ENCODE peak calls at places on chromosomes 1 and 21, in five cellular contexts. I, N, A, W and D are unnamed samples. For H3K4me1, the result is how much of the 10 kb centered on the place peaks cover.

GRCh38 chr1:178330848-178331497 is 165.8 kb downstream of the CLEC20A start:
- DNase-seq in N (no peak), W (no peak), I (no peak), A (no peak), D (no peak)

GRCh38 chr1:169381162-169381561 is 13.2 kb downstream of the BLZF1 start:
- DNase-seq in A (no peak), N (no peak), W (no peak), I (no peak), D (no peak)

GRCh38 chr1:7422561-7422960 is 348.5 kb upstream of the VAMP3 start:
- DNase-seq in W (no peak), I (no peak), N (peak), A (peak), D (no peak)

GRCh38 chr1:14649976-14650375 is 51.5 kb downstream of the KAZN start:
- DNase-seq in N (no peak), I (no peak), W (no peak), A (no peak), D (no peak)

GRCh38 chr1:221174598-221174997 is 295.4 kb downstream of the HLX start:
- DNase-seq in N (peak), W (no peak), A (no peak), I (no peak), D (peak)

GRCh38 chr21:29462475-29462874 is 163.8 kb downstream of the BACH1 start:
- DNase-seq in N (no peak), W (no peak), I (no peak), A (no peak), D (no peak)

GRCh38 chr1:93033785-93034184 is 45.3 kb upstream of the MTF2 start:
- DNase-seq in N (no peak), W (no peak), A (no peak), I (no peak), D (no peak)

GRCh38 chr1:150165622-150166612 is 16.2 kb downstream of the PLEKHO1 start:
- DNase-seq in A (no peak), W (peak), I (peak), N (peak), D (no peak)

GRCh38 chr1:145997156-145998023 is 1.0 kb upstream of the TXNIP start:
- DNase-seq in N (peak), A (no peak), W (no peak), I (peak), D (no peak)

GRCh38 chr21:43321111-43321510 is 105.8 kb downstream of the SIK1 start:
- DNase-seq in W (no peak), I (no peak), A (no peak), N (no peak), D (no peak)

GRCh38 chr1:42838482-42839190 is 7.8 kb upstream of the ZNF691 start:
- DNase-seq in A (no peak), I (no peak), W (no peak), N (no peak), D (no peak)

GRCh38 chr1:109502368-109502851 is 7.1 kb downstream of the AMIGO1 start:
- DNase-seq in N (no peak), W (no peak), A (no peak), I (peak), D (no peak)

GRCh38 chr1:89938171-89939055 is 56.5 kb upstream of the ZNF326 start:
- DNase-seq in N (no peak), W (no peak), A (no peak), I (no peak), D (no peak)

GRCh38 chr1:155070392-155070700 is 6.8 kb downstream of the EFNA4 start:
- DNase-seq in N (no peak), W (no peak), I (no peak), A (no peak), D (no peak)

GRCh38 chr1:26078286-26079177 is 11.1 kb upstream of the TRIM63 start:
- DNase-seq in N (no peak), A (no peak), W (no peak), I (no peak), D (no peak)

GRCh38 chr1:31429583-31429982 is 16.6 kb downstream of the SERINC2 start:
- DNase-seq in W (no peak), A (no peak), I (no peak), N (no peak), D (no peak)

GRCh38 chr21:15457962-15458361 is 271.8 kb upstream of the USP25 start:
- DNase-seq in W (no peak), N (no peak), A (no peak), I (no peak), D (no peak)

GRCh38 chr1:59072017-59072947 is 224.6 kb upstream of the FGGY start:
- DNase-seq in N (no peak), W (no peak), I (no peak), A (no peak), D (no peak)

GRCh38 chr1:55046871-55047270 is 7.5 kb downstream of the PCSK9 start:
- DNase-seq in I (no peak), A (no peak), N (no peak), W (no peak), D (no peak)

GRCh38 chr1:116724765-116725375 is 29.4 kb upstream of the CD2 start:
- DNase-seq in W (peak), I (peak), N (peak), A (no peak), D (no peak)

GRCh38 chr1:204584699-204585372 is 68.6 kb downstream of the MDM4 start:
- DNase-seq in I (no peak), W (no peak), A (no peak), N (no peak), D (no peak)

GRCh38 chr1:10692401-10693021 is 103.9 kb downstream of the CASZ1 start:
- DNase-seq in N (peak), A (no peak), W (peak), I (peak), D (no peak)

GRCh38 chr1:106676021-106676420 is 380.5 kb upstream of the PRMT6 start:
- DNase-seq in N (no peak), W (no peak), I (no peak), A (no peak), D (no peak)

GRCh38 chr21:18449586-18449985 is 46.0 kb upstream of the TMPRSS15 start:
- DNase-seq in A (no peak), I (no peak), N (no peak), W (no peak), D (no peak)

GRCh38 chr1:9651565-9652378 is at the start of gene PIK3CD:
- DNase-seq in W (no peak), N (no peak), I (peak), A (no peak), D (no peak)

GRCh38 chr1:247096112-247096511 is 8.0 kb downstream of the ZNF669 start:
- DNase-seq in N (no peak), A (no peak), I (no peak), W (no peak), D (no peak)

GRCh38 chr1:22275626-22276395 is 132.9 kb upstream of the WNT4 start:
- DNase-seq in A (no peak), N (no peak), W (peak), I (no peak), D (no peak)

GRCh38 chr1:169245706-169246105 is 121.9 kb downstream of the NME7 start:
- DNase-seq in A (no peak), W (no peak), I (no peak), N (no peak), D (no peak)

GRCh38 chr1:67599085-67599484 is 85.9 kb upstream of the GADD45A start:
- DNase-seq in A (no peak), I (no peak), W (no peak), N (peak), D (no peak)

GRCh38 chr1:60132985-60133673 is 59.6 kb upstream of the C1orf87 start:
- DNase-seq in I (no peak), A (no peak), W (no peak), N (no peak), D (no peak)

GRCh38 chr1:186188004-186188539 is 187.0 kb downstream of the TPR start:
- DNase-seq in W (peak), A (no peak), N (no peak), I (no peak), D (no peak)

GRCh38 chr1:98546319-98546718 is 115.2 kb upstream of the SNX7 start:
- DNase-seq in A (no peak), I (no peak), N (no peak), W (no peak), D (no peak)

GRCh38 chr21:39444406-39445145 is 1.0 kb downstream of the LCA5L start:
- DNase-seq in A (no peak), W (no peak), N (no peak), I (no peak), D (no peak)

GRCh38 chr1:221873663-221874062 is 131.8 kb upstream of the DUSP10 start:
- DNase-seq in A (no peak), I (no peak), W (no peak), N (no peak), D (no peak)

GRCh38 chr1:2808831-2809605 is 7.5 kb upstream of the TTC34 start:
- DNase-seq in A (no peak), W (no peak), I (no peak), N (no peak), D (no peak)
- H3K27ac ChIP-seq in A (no peak), W (no peak), I (no peak), N (no peak), D (no peak)

GRCh38 chr1:2525896-2526823 is at the start of gene PANK4:
- DNase-seq in I (peak), W (peak), N (peak), A (peak), D (peak)

GRCh38 chr1:2528016-2528415 is 1.6 kb upstream of the PANK4 start:
- DNase-seq in W (no peak), A (no peak), N (peak), I (no peak), D (no peak)

GRCh38 chr1:2528611-2528965 is 1.5 kb downstream of the HES5 start:
- DNase-seq in I (no peak), A (no peak), N (no peak), W (no peak), D (no peak)

GRCh38 chr1:2526824-2527552 is 592 bp upstream of the PANK4 start:
- DNase-seq in W (no peak), N (peak), I (peak), A (no peak), D (no peak)

GRCh38 chr1:2527553-2527860 is 1.1 kb upstream of the PANK4 start:
- DNase-seq in N (no peak), A (no peak), W (no peak), I (no peak), D (no peak)
- H3K4me1 ChIP-seq in N (half or more), A (half or more), W (under half), I (half or more), D (half or more)

DNA sequence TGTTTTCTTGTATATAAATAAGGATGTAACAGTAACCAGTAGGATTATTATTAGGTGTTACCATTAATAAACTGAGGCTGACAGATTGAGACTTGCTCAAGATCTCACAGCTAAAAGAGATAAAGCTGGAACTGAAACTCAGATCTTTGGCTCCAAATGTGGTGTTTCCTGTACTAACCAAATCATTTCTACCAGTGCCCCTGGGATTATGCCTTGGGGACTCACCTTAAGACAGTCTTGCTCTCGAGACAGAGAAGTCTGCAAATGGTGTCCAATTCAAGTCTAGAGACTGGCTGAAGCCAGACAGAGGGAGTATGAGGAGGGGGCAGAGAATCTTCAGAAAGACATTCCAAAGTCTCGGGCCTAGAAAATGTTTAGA is 593 bp upstream of the CD53 start:
- DNase-seq in I (no peak), N (no peak), A (no peak), W (no peak), D (no peak)
- H3K27ac ChIP-seq in I (peak), N (no peak), A (peak), W (no peak), D (no peak)

GRCh38 chr1:165753934-165754333 is 14.7 kb downstream of the TMCO1 start:
- DNase-seq in I (no peak), W (no peak), A (no peak), N (no peak), D (no peak)
- H3K4me1 ChIP-seq in I (under half), W (under half), A (under half), N (under half), D (under half)